ENCODE peak calls at places on chromosome 22, in six cellular contexts. One of them, this sample, is unnamed. For H3K27me3 and H3K36me3, the result is how much of the 10 kb centered on the place peaks cover.

GRCh38 chr22:39498368-39498767 is 3.7 kb upstream of the MIEF1 start:
- DNase-seq in lower lobe of right lung: peak
- DNase-seq in endothelial cell of umbilical vein: no peak
- DNase-seq in PC-9: peak
- DNase-seq in PC-3: no peak
- DNase-seq in right lobe of liver: no peak
- DNase-seq in this sample: no peak

GRCh38 chr22:36829370-36830002 is 12.7 kb upstream of the PVALB start:
- DNase-seq in lower lobe of right lung: peak
- DNase-seq in endothelial cell of umbilical vein: no peak
- DNase-seq in PC-9: no peak
- DNase-seq in PC-3: no peak
- DNase-seq in right lobe of liver: no peak
- DNase-seq in this sample: no peak

GRCh38 chr22:50306753-50307749 is at the start of gene PLXNB2:
- DNase-seq in lower lobe of right lung: peak
- DNase-seq in endothelial cell of umbilical vein: peak
- DNase-seq in PC-9: peak
- DNase-seq in PC-3: peak
- DNase-seq in right lobe of liver: peak
- DNase-seq in this sample: no peak

GRCh38 chr22:20324139-20324516 is 4.3 kb upstream of the DGCR6L start:
- DNase-seq in lower lobe of right lung: no peak
- DNase-seq in endothelial cell of umbilical vein: no peak
- DNase-seq in PC-9: no peak
- DNase-seq in PC-3: peak
- DNase-seq in right lobe of liver: no peak
- DNase-seq in this sample: no peak

GRCh38 chr22:24170189-24170588 is 11.1 kb upstream of the SUSD2 start:
- DNase-seq in lower lobe of right lung: no peak
- DNase-seq in endothelial cell of umbilical vein: no peak
- DNase-seq in PC-9: no peak
- DNase-seq in PC-3: no peak
- DNase-seq in right lobe of liver: no peak
- DNase-seq in this sample: no peak

GRCh38 chr22:43378011-43378704 is 33.7 kb upstream of the MPPED1 start:
- DNase-seq in lower lobe of right lung: peak
- DNase-seq in endothelial cell of umbilical vein: no peak
- DNase-seq in PC-9: no peak
- DNase-seq in PC-3: no peak
- DNase-seq in right lobe of liver: peak
- DNase-seq in this sample: no peak

GRCh38 chr22:29255064-29255621 is 12.6 kb downstream of the RHBDD3 start:
- DNase-seq in lower lobe of right lung: no peak
- DNase-seq in endothelial cell of umbilical vein: no peak
- DNase-seq in PC-9: no peak
- DNase-seq in PC-3: no peak
- DNase-seq in right lobe of liver: no peak
- DNase-seq in this sample: no peak

GRCh38 chr22:41757507-41757906 is 43.0 kb upstream of the CCDC134 start:
- DNase-seq in lower lobe of right lung: no peak
- DNase-seq in endothelial cell of umbilical vein: no peak
- DNase-seq in PC-9: no peak
- DNase-seq in PC-3: no peak
- DNase-seq in right lobe of liver: no peak
- DNase-seq in this sample: no peak

GRCh38 chr22:41094036-41094435 is 1.6 kb downstream of the EP300 start:
- DNase-seq in lower lobe of right lung: no peak
- DNase-seq in endothelial cell of umbilical vein: peak
- DNase-seq in PC-9: no peak
- DNase-seq in PC-3: peak
- DNase-seq in right lobe of liver: no peak
- DNase-seq in this sample: no peak

GRCh38 chr22:43100223-43100622 is 10.3 kb upstream of the BIK start:
- DNase-seq in lower lobe of right lung: no peak
- DNase-seq in endothelial cell of umbilical vein: no peak
- DNase-seq in PC-9: peak
- DNase-seq in PC-3: no peak
- DNase-seq in right lobe of liver: no peak
- DNase-seq in this sample: no peak

GRCh38 chr22:36881504-36882245 is 20.9 kb downstream of the NCF4 start:
- DNase-seq in lower lobe of right lung: no peak
- DNase-seq in endothelial cell of umbilical vein: no peak
- DNase-seq in PC-9: no peak
- DNase-seq in PC-3: no peak
- DNase-seq in right lobe of liver: no peak
- DNase-seq in this sample: no peak

GRCh38 chr22:24482586-24482985 is 12.5 kb upstream of the UPB1 start:
- DNase-seq in lower lobe of right lung: no peak
- DNase-seq in endothelial cell of umbilical vein: peak
- DNase-seq in PC-9: peak
- DNase-seq in PC-3: peak
- DNase-seq in right lobe of liver: no peak
- DNase-seq in this sample: peak

GRCh38 chr22:38098410-38099249 is 11.9 kb downstream of the BAIAP2L2 start:
- DNase-seq in lower lobe of right lung: peak
- DNase-seq in endothelial cell of umbilical vein: peak
- DNase-seq in PC-9: no peak
- DNase-seq in PC-3: no peak
- DNase-seq in right lobe of liver: no peak
- DNase-seq in this sample: peak

GRCh38 chr22:50581950-50582561 is 593 bp downstream of the CHKB start:
- DNase-seq in lower lobe of right lung: no peak
- DNase-seq in endothelial cell of umbilical vein: no peak
- DNase-seq in PC-9: peak
- DNase-seq in PC-3: no peak
- DNase-seq in right lobe of liver: no peak
- DNase-seq in this sample: no peak

GRCh38 chr22:35561796-35562526 is 21.3 kb downstream of the RASD2 start:
- DNase-seq in lower lobe of right lung: no peak
- DNase-seq in endothelial cell of umbilical vein: no peak
- DNase-seq in PC-9: peak
- DNase-seq in PC-3: peak
- DNase-seq in right lobe of liver: no peak
- DNase-seq in this sample: peak

GRCh38 chr22:49810363-49811013 is 17.2 kb downstream of the BRD1 start:
- DNase-seq in lower lobe of right lung: peak
- DNase-seq in endothelial cell of umbilical vein: peak
- DNase-seq in PC-9: no peak
- DNase-seq in PC-3: no peak
- DNase-seq in right lobe of liver: no peak
- DNase-seq in this sample: no peak

GRCh38 chr22:50251472-50252054 is 498 bp upstream of the HDAC10 start:
- DNase-seq in lower lobe of right lung: no peak
- DNase-seq in endothelial cell of umbilical vein: no peak
- DNase-seq in PC-9: no peak
- DNase-seq in PC-3: no peak
- DNase-seq in right lobe of liver: no peak
- DNase-seq in this sample: no peak

GRCh38 chr22:42283288-42284229 is 13.1 kb upstream of the TCF20 start:
- DNase-seq in lower lobe of right lung: peak
- DNase-seq in endothelial cell of umbilical vein: no peak
- DNase-seq in PC-9: no peak
- DNase-seq in PC-3: no peak
- DNase-seq in right lobe of liver: no peak
- DNase-seq in this sample: no peak

GRCh38 chr22:21451545-21452520 is 15.4 kb upstream of the TMEM191C start:
- DNase-seq in lower lobe of right lung: peak
- DNase-seq in endothelial cell of umbilical vein: no peak
- DNase-seq in PC-9: no peak
- DNase-seq in PC-3: no peak
- DNase-seq in right lobe of liver: peak
- DNase-seq in this sample: no peak

GRCh38 chr22:21449531-21450319 is 17.5 kb upstream of the TMEM191C start:
- DNase-seq in lower lobe of right lung: peak
- DNase-seq in endothelial cell of umbilical vein: no peak
- DNase-seq in PC-9: no peak
- DNase-seq in PC-3: no peak
- DNase-seq in right lobe of liver: peak
- DNase-seq in this sample: no peak

GRCh38 chr22:21448627-21449416 is 18.4 kb upstream of the TMEM191C start:
- DNase-seq in lower lobe of right lung: peak
- DNase-seq in endothelial cell of umbilical vein: no peak
- DNase-seq in PC-9: no peak
- DNase-seq in PC-3: no peak
- DNase-seq in right lobe of liver: peak
- DNase-seq in this sample: no peak

GRCh38 chr22:21450858-21451331 is 16.3 kb upstream of the TMEM191C start:
- DNase-seq in lower lobe of right lung: peak
- DNase-seq in endothelial cell of umbilical vein: no peak
- DNase-seq in PC-9: no peak
- DNase-seq in PC-3: no peak
- DNase-seq in right lobe of liver: peak
- DNase-seq in this sample: no peak

GRCh38 chr22:21450320-21450831 is 16.8 kb upstream of the TMEM191C start:
- DNase-seq in lower lobe of right lung: peak
- DNase-seq in endothelial cell of umbilical vein: no peak
- DNase-seq in PC-9: no peak
- DNase-seq in PC-3: no peak
- DNase-seq in right lobe of liver: peak
- DNase-seq in this sample: no peak
- TF ChIP-seq CTCF in lower lobe of right lung: no peak
- TF ChIP-seq CTCF in endothelial cell of umbilical vein: no peak
- TF ChIP-seq CTCF in PC-9: no peak
- TF ChIP-seq CTCF in PC-3: peak
- TF ChIP-seq CTCF in right lobe of liver: no peak
- TF ChIP-seq CTCF in this sample: no peak

GRCh38 chr22:17470880-17471500 is 92.3 kb upstream of the SLC25A18 start:
- DNase-seq in lower lobe of right lung: no peak
- DNase-seq in endothelial cell of umbilical vein: no peak
- DNase-seq in PC-9: no peak
- DNase-seq in PC-3: no peak
- DNase-seq in right lobe of liver: no peak
- DNase-seq in this sample: no peak
- H3K27me3 ChIP-seq in lower lobe of right lung: under half
- H3K27me3 ChIP-seq in endothelial cell of umbilical vein: under half
- H3K27me3 ChIP-seq in PC-9: half or more
- H3K27me3 ChIP-seq in PC-3: half or more
- H3K27me3 ChIP-seq in right lobe of liver: under half
- H3K27me3 ChIP-seq in this sample: under half

DNA sequence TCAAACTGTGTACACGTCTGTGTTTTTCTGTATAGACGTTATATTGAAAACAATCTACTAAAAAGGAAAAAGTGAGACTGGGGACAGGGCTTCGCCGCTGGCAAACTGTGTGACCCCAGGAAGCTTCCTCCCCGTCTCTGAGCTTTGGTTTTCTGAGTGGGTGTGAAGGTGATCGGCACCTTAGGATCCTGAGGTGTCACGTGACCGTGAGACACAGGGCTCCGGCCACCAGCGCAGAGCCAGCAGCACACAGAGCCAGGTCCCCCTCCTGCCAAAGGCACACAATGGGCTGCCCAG is 32.0 kb downstream of the KIAA0930 start:
- DNase-seq in lower lobe of right lung: no peak
- DNase-seq in endothelial cell of umbilical vein: no peak
- DNase-seq in PC-9: no peak
- DNase-seq in PC-3: no peak
- DNase-seq in right lobe of liver: no peak
- DNase-seq in this sample: no peak
- H3K36me3 ChIP-seq in lower lobe of right lung: under half
- H3K36me3 ChIP-seq in endothelial cell of umbilical vein: under half
- H3K36me3 ChIP-seq in PC-9: under half
- H3K36me3 ChIP-seq in PC-3: under half
- H3K36me3 ChIP-seq in right lobe of liver: under half
- H3K36me3 ChIP-seq in this sample: under half

GRCh38 chr22:27791494-27792241 is 9.9 kb downstream of the MN1 start:
- DNase-seq in lower lobe of right lung: no peak
- DNase-seq in endothelial cell of umbilical vein: no peak
- DNase-seq in PC-9: no peak
- DNase-seq in PC-3: no peak
- DNase-seq in right lobe of liver: no peak
- DNase-seq in this sample: no peak

GRCh38 chr22:27796118-27796517 is 5.4 kb downstream of the MN1 start:
- DNase-seq in lower lobe of right lung: no peak
- DNase-seq in endothelial cell of umbilical vein: no peak
- DNase-seq in PC-9: no peak
- DNase-seq in PC-3: no peak
- DNase-seq in right lobe of liver: no peak
- DNase-seq in this sample: no peak

GRCh38 chr22:27792452-27793165 is 8.9 kb downstream of the MN1 start:
- DNase-seq in lower lobe of right lung: no peak
- DNase-seq in endothelial cell of umbilical vein: no peak
- DNase-seq in PC-9: no peak
- DNase-seq in PC-3: no peak
- DNase-seq in right lobe of liver: no peak
- DNase-seq in this sample: no peak

GRCh38 chr22:27795053-27795452 is 6.5 kb downstream of the MN1 start:
- DNase-seq in lower lobe of right lung: no peak
- DNase-seq in endothelial cell of umbilical vein: no peak
- DNase-seq in PC-9: no peak
- DNase-seq in PC-3: no peak
- DNase-seq in right lobe of liver: no peak
- DNase-seq in this sample: no peak

GRCh38 chr22:27794244-27794643 is 7.3 kb downstream of the MN1 start:
- DNase-seq in lower lobe of right lung: no peak
- DNase-seq in endothelial cell of umbilical vein: no peak
- DNase-seq in PC-9: no peak
- DNase-seq in PC-3: no peak
- DNase-seq in right lobe of liver: no peak
- DNase-seq in this sample: no peak
- TF ChIP-seq CTCF in lower lobe of right lung: no peak
- TF ChIP-seq CTCF in endothelial cell of umbilical vein: no peak
- TF ChIP-seq CTCF in PC-9: no peak
- TF ChIP-seq CTCF in PC-3: no peak
- TF ChIP-seq CTCF in right lobe of liver: no peak
- TF ChIP-seq CTCF in this sample: no peak

DNA sequence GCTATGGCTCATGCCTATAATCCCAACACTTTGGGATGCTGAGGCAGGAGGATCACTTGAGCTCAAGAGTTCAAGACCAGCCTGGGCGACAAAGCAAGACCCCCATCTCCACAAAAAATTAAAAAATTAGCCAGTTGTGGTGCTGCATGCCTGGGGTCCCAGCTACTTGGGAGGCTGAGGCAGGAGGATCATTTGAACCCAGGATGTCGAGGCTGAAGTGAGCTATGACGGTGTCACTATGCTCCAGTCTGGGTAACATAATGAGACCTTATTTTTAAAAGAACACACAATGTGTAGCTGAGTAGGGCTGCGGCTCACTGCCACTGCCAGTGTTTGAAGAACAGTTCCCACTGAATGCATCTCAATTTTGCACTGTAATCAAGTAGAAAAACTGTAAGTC is 7.1 kb upstream of the VPREB1 start:
- DNase-seq in lower lobe of right lung: no peak
- DNase-seq in endothelial cell of umbilical vein: no peak
- DNase-seq in PC-9: no peak
- DNase-seq in PC-3: no peak
- DNase-seq in right lobe of liver: no peak
- DNase-seq in this sample: no peak
- H3K27me3 ChIP-seq in lower lobe of right lung: under half
- H3K27me3 ChIP-seq in endothelial cell of umbilical vein: under half
- H3K27me3 ChIP-seq in PC-9: under half
- H3K27me3 ChIP-seq in PC-3: under half
- H3K27me3 ChIP-seq in right lobe of liver: under half
- H3K27me3 ChIP-seq in this sample: under half